ENCODE peak calls at places on chromosomes 1 and 21, in four cellular contexts. C is chondrocyte, Q is Peyer's patch, N is fibroblast of the aortic adventitia. F is an unnamed sample.

GRCh38 chr21:39096754-39097153 is 86.5 kb downstream of the PSMG1 start:
- DNase-seq in Q (no peak), N (no peak), C (no peak), F (no peak)

GRCh38 chr1:58922302-58923089 is 138.6 kb upstream of the JUN start:
- DNase-seq in N (peak), Q (peak), C (no peak), F (no peak)

GRCh38 chr21:18840239-18840638 is 436.7 kb upstream of the TMPRSS15 start:
- DNase-seq in C (no peak), N (no peak), Q (no peak), F (no peak)

GRCh38 chr1:46274224-46275029 is 26.9 kb downstream of the RAD54L start:
- DNase-seq in Q (no peak), C (no peak), N (no peak), F (no peak)

GRCh38 chr1:147167361-147167760 is 4.9 kb downstream of the PRKAB2 start:
- DNase-seq in N (peak), Q (no peak), C (no peak), F (no peak)

GRCh38 chr1:112614460-112615065 is 4.4 kb downstream of the ST7L start:
- DNase-seq in C (no peak), N (peak), Q (no peak), F (no peak)

GRCh38 chr1:182035097-182035770 is 26.3 kb downstream of the ZNF648 start:
- DNase-seq in N (no peak), C (no peak), Q (no peak), F (no peak)

GRCh38 chr1:150564051-150564991 is 15.1 kb downstream of the MCL1 start:
- DNase-seq in Q (peak), N (peak), C (no peak), F (no peak)

GRCh38 chr1:219379691-219380090 is 206.0 kb downstream of the LYPLAL1 start:
- DNase-seq in C (no peak), N (no peak), Q (no peak), F (no peak)

GRCh38 chr1:218804014-218804785 is 369.5 kb upstream of the LYPLAL1 start:
- DNase-seq in Q (no peak), N (peak), C (no peak), F (no peak)

GRCh38 chr1:8020032-8020431 is 6.1 kb downstream of the ERRFI1 start:
- DNase-seq in N (peak), C (no peak), Q (no peak), F (no peak)

GRCh38 chr1:227937031-227937430 is 10.7 kb downstream of the WNT9A start:
- DNase-seq in Q (peak), N (no peak), C (peak), F (no peak)

GRCh38 chr1:18015719-18016118 is 91.9 kb upstream of the IGSF21 start:
- DNase-seq in C (peak), Q (no peak), N (no peak), F (no peak)

GRCh38 chr1:62247391-62248168 is 52.9 kb downstream of the L1TD1 start:
- DNase-seq in N (no peak), Q (no peak), C (no peak), F (no peak)

GRCh38 chr21:43740497-43741156 is 21.7 kb downstream of the PDXK start:
- DNase-seq in N (no peak), C (no peak), Q (peak), F (no peak)

GRCh38 chr1:239587066-239587465 is 200.7 kb downstream of the CHRM3 start:
- DNase-seq in Q (no peak), C (no peak), N (no peak), F (no peak)

GRCh38 chr1:73820843-73821242 is 377.1 kb downstream of the LRRIQ3 start:
- DNase-seq in N (no peak), C (no peak), Q (no peak), F (no peak)

GRCh38 chr1:212587304-212588136 is 21.0 kb upstream of the ATF3 start:
- DNase-seq in N (peak), Q (no peak), C (no peak), F (no peak)

GRCh38 chr1:205926213-205926612 is 17.0 kb downstream of the SLC26A9 start:
- DNase-seq in C (peak), N (no peak), Q (no peak), F (no peak)

GRCh38 chr1:51729824-51730284 is 113.0 kb downstream of the OSBPL9 start:
- DNase-seq in N (no peak), Q (no peak), C (no peak), F (peak)

GRCh38 chr1:205068001-205068400 is 16.3 kb downstream of the TMEM81 start:
- DNase-seq in C (peak), Q (no peak), N (no peak), F (no peak)

GRCh38 chr1:99503276-99503747 is 142.6 kb upstream of the PALMD start:
- DNase-seq in C (no peak), Q (no peak), N (peak), F (no peak)

GRCh38 chr1:155070721-155071556 is 7.4 kb downstream of the EFNA4 start:
- DNase-seq in N (peak), Q (peak), C (no peak), F (no peak)

GRCh38 chr1:185861630-185862029 is 127.4 kb downstream of the HMCN1 start:
- DNase-seq in Q (no peak), N (peak), C (no peak), F (no peak)

GRCh38 chr1:61839702-61840101 is 97.4 kb downstream of the PATJ start:
- DNase-seq in N (peak), Q (no peak), C (no peak), F (no peak)

GRCh38 chr1:54791880-54792522 is 9.1 kb downstream of the TTC22 start:
- DNase-seq in N (no peak), C (no peak), Q (no peak), F (no peak)

GRCh38 chr1:26132128-26132824 is 20.7 kb downstream of the PDIK1L start:
- DNase-seq in N (no peak), Q (no peak), C (no peak), F (peak)

GRCh38 chr21:46667191-46667734 is 31.8 kb downstream of the PRMT2 start:
- DNase-seq in N (peak), Q (no peak), C (no peak), F (no peak)

GRCh38 chr1:221497051-221497450 is 244.8 kb downstream of the DUSP10 start:
- DNase-seq in N (peak), C (no peak), Q (no peak), F (no peak)

GRCh38 chr21:42463861-42464515 is 32.0 kb downstream of the RSPH1 start:
- DNase-seq in Q (peak), N (peak), C (no peak), F (no peak)

GRCh38 chr1:170285027-170285426 is 139.3 kb downstream of the NTMT2 start:
- DNase-seq in Q (no peak), C (no peak), N (no peak), F (no peak)

GRCh38 chr1:57082711-57083439 is 117.1 kb upstream of the C8B start:
- DNase-seq in N (no peak), C (no peak), Q (no peak), F (no peak)

GRCh38 chr1:57079454-57080157 is 113.8 kb upstream of the C8B start:
- DNase-seq in C (no peak), Q (no peak), N (no peak), F (no peak)
- TF ChIP-seq CTCF in C (peak), Q (no peak), N (peak), F (peak)

DNA sequence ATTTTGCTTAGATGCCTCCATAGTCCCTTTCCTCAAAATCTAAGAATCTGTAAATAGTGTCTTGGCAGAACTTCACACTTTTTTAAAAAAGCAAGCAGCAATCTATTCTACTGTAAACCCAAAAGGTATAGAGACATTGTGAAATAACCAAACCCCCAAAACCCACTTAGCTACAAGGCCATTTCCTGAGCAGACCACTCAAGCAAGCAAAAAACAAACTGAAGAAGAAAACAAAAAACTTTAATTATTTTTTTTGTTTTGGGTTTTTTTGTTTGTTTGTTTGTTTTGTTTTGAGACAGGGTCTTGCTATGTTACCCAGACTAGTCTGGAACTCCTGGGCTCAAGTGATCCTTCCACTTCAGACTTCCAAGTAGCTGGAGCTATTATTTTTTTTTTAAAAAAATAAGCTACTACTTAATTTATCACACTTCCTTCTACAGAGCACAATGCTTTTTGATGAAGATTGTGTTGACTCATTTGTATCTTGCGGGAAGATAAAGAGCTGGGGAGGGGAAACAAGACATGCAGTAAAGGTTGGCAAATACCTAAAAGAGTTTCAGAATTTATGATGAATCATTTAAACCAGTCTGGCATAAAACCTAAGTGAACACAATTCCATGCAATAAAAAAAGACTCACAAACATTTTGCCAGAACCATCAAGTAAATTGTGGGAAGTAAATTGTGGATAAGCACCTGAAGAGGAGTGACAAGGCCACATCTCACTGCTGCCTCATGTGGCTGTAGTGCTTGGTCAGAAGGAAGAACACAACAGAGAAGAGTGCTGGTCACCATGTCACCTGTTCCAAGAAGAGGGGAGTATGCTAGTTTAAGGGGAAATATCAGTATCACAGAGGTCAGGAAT is 2.7 kb upstream of the PTPN22 start:
- DNase-seq in C (no peak), N (peak), Q (no peak), F (no peak)
- TF ChIP-seq CTCF in C (peak), N (peak), Q (peak), F (no peak)

DNA sequence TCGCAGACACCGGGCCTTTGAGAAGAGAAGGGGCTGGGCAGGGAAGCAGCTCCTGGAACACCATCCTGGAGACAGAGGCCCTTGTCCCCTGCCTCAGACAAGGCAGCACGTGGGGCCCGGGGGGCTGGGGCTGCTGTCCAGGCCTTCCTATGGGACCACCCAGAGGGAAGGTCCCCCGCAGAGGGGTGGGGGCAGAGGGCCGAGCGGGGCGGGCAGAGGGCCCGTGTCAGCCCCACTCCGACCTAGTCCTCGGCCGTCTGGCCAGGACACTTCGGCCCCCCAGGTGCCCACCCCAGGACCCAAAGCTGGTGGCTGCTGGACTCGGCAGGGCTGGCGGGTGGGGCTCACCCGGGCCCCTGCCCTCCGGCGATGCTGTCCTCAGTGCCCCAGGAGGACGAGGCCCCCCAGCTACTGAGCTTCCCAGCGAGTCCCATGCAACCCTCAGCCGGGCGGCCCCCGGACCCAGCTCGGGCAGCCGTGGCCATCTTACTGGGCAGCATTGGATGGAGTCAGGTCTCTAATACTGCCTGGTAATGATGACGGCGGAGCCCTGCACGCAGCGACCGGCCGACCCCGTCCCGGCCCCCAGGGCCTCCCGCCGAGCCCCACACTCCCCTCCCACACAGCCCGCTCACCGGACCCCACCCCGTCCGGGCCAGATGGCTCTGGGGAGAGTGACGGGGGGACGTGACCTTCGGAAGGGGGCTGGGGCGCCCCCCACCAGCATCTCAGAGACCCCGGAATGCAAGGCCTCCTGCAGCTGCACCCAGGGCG is 6.9 kb upstream of the TTLL10 start:
- DNase-seq in Q (peak), N (no peak), C (no peak), F (no peak)
- TF ChIP-seq CTCF in Q (no peak), N (no peak), C (no peak), F (no peak)

GRCh38 chr1:16204634-16205332 is 7.7 kb downstream of the ARHGEF19 start:
- DNase-seq in C (no peak), Q (peak), N (no peak), F (no peak)
- TF ChIP-seq CTCF in C (peak), Q (peak), N (peak), F (peak)

GRCh38 chr1:226597616-226598454 is 49.3 kb downstream of the STUM start:
- DNase-seq in C (peak), N (no peak), Q (peak), F (no peak)

GRCh38 chr1:226598455-226598849 is 49.9 kb downstream of the STUM start:
- DNase-seq in Q (peak), N (no peak), C (peak), F (no peak)

GRCh38 chr1:226599636-226600238 is 51.2 kb downstream of the STUM start:
- DNase-seq in Q (peak), C (peak), N (no peak), F (no peak)

GRCh38 chr1:226593541-226593940 is 45.0 kb downstream of the STUM start:
- DNase-seq in C (no peak), N (no peak), Q (no peak), F (no peak)

GRCh38 chr1:226596531-226597165 is 48.1 kb downstream of the STUM start:
- DNase-seq in Q (peak), C (peak), N (no peak), F (no peak)
- TF ChIP-seq CTCF in Q (no peak), C (no peak), N (no peak), F (no peak)

GRCh38 chr1:42938596-42939184 is 20.0 kb downstream of the SLC2A1 start:
- DNase-seq in C (peak), N (no peak), Q (peak), F (no peak)

GRCh38 chr1:42935971-42936308 is 22.7 kb downstream of the SLC2A1 start:
- DNase-seq in N (no peak), C (no peak), Q (no peak), F (no peak)

GRCh38 chr1:42936309-42937078 is 22.2 kb downstream of the SLC2A1 start:
- DNase-seq in C (peak), Q (peak), N (peak), F (no peak)

GRCh38 chr1:42937836-42938595 is 20.7 kb downstream of the SLC2A1 start:
- DNase-seq in C (peak), N (no peak), Q (peak), F (no peak)

GRCh38 chr1:42937141-42937696 is 21.4 kb downstream of the SLC2A1 start:
- DNase-seq in C (peak), N (peak), Q (peak), F (no peak)
- TF ChIP-seq CTCF in C (no peak), N (no peak), Q (no peak), F (no peak)

DNA sequence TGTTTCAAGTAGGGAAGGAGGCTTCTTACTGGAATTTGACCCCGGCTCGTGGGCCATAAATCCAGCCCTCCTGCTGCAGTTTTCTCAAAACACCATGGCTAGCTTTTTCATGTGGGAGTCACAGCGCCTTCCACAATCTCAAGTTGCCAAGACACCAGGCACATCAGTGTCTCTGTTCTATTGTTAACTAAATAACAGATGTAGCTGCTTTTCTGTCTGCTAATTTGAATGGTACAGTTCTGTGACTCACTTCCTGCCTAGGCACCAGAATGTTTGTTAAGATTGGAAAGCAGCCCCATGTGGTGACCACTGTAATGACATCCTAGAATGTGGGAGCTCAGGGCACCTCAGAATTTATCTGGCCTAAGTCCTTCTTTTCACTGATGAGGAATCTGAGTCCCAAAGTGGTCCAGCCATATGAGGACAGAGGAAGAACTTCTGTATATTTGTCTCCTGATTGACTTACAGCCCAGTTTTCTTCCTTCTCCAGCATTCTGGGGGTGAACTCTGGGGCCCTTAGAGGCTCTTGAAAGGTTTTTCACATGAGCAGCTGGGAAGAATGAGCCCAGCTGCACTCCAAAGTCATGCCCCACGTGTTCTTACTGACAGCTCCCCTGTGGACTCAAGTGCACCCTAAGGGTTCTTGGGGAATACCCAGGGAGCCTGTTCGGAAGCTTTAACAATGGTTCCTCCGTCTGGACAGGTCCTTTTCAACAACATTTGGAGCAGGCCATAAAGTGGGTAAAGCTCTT is 27.5 kb downstream of the TRIM45 start:
- DNase-seq in N (peak), C (no peak), Q (no peak), F (no peak)
- TF ChIP-seq CTCF in N (peak), C (peak), Q (peak), F (peak)

GRCh38 chr21:37916795-37917142 is 512 bp upstream of the KCNJ6 start:
- DNase-seq in C (no peak), Q (no peak), N (no peak), F (no peak)
- TF ChIP-seq CTCF in C (peak), Q (no peak), N (no peak), F (peak)

DNA sequence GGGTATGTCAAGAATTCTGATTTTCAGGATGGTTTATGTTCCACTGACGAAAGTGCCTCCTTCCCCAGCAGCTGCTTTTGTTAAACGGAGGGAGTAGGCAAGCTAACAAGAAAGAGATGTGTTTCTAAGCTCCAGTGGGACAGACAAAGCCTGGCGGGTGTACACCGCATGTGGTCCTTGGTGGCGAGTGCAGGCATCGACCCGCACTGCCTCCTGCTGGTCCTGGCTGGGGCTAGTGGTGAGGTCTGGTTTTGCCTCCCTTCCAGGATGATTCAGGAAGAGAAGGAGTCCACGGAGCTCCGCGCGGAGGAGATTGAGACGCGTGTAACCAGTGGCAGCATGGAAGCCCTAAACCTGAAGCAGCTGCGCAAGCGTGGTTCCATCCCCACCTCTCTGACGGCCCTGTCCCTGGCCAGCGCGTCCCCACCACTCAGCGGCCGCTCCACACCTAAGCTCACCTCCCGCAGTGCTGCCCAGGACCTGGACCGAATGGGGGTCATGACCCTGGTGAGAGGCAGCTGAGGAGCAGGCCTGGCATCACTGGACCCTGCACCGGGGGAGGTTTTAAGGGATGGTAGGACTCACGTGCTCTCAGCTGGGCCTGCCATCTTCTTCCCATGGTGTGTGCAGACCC is 29.0 kb downstream of the PPFIA4 start:
- DNase-seq in C (no peak), N (no peak), Q (no peak), F (no peak)
- TF ChIP-seq CTCF in C (peak), N (no peak), Q (no peak), F (no peak)

GRCh38 chr21:16193758-16194606 is 464.2 kb downstream of the USP25 start:
- DNase-seq in N (peak), Q (no peak), C (no peak), F (peak)
- TF ChIP-seq CTCF in N (peak), Q (no peak), C (peak), F (peak)

F was measured in osteocyte.